ENCODE peak calls at places on chromosomes 4 and X, in eight cellular contexts. D is GM04504; A is activated CD8-positive, alpha-beta memory T cell treated with anti-CD3 and anti-CD28 coated beads for 4 hours; M is activated naive CD8-positive, alpha-beta T cell treated with anti-CD3 and anti-CD28 coated beads, Interleukin-2, amount 50 U/mL, for 24 hours; P is fibroblast of pulmonary artery; N is lung; Y is midbrain; O is effector CD8-positive, alpha-beta T cell. B is an unnamed sample.

GRCh38 chrX:19563746-19564145 is 48.4 kb upstream of the MAP3K15 start:
- DNase-seq in O (no peak), N (no peak), P (no peak), M (no peak), A (no peak), D (no peak), Y (no peak), B (no peak)

GRCh38 chr4:137378393-137379290 is 153.7 kb downstream of the PCDH18 start:
- DNase-seq in O (no peak), M (no peak), D (no peak), P (no peak), A (no peak), N (no peak), Y (no peak), B (no peak)

GRCh38 chr4:8846046-8846720 is 25.5 kb downstream of the HMX1 start:
- DNase-seq in O (no peak), P (no peak), A (no peak), N (no peak), M (no peak), D (no peak), Y (no peak), B (no peak)

GRCh38 chrX:1725472-1725871 is 110.6 kb downstream of the ASMT start:
- DNase-seq in Y (no peak), O (no peak), P (no peak), M (no peak), N (no peak), A (no peak), D (no peak), B (no peak)

GRCh38 chr4:110119880-110120279 is 78.5 kb downstream of the ELOVL6 start:
- DNase-seq in O (no peak), D (peak), P (peak), Y (no peak), N (no peak), A (no peak), M (no peak), B (no peak)

GRCh38 chr4:8580321-8581093 is at the start of gene GPR78:
- DNase-seq in Y (no peak), M (peak), P (peak), D (no peak), O (no peak), A (no peak), N (no peak), B (no peak)

GRCh38 chr4:162115323-162115722 is 48.5 kb downstream of the FSTL5 start:
- DNase-seq in O (no peak), A (no peak), D (no peak), Y (no peak), P (no peak), M (no peak), N (no peak), B (no peak)

GRCh38 chrX:10197597-10198210 is 40.9 kb downstream of the CLCN4 start:
- DNase-seq in M (no peak), A (no peak), P (peak), Y (no peak), O (no peak), N (no peak), D (no peak), B (no peak)

GRCh38 chr4:10808591-10808990 is 124.0 kb upstream of the CLNK start:
- DNase-seq in N (peak), Y (peak), A (no peak), O (no peak), P (peak), M (no peak), D (no peak), B (no peak)

GRCh38 chr4:48681856-48682255 is 98.2 kb downstream of the FRYL start:
- DNase-seq in P (peak), A (no peak), M (no peak), D (no peak), O (no peak), N (no peak), Y (no peak), B (peak)

GRCh38 chr4:176303938-176304337 is 15.8 kb upstream of the SPCS3 start:
- DNase-seq in N (no peak), Y (no peak), D (no peak), A (no peak), M (no peak), O (no peak), P (no peak), B (no peak)

GRCh38 chrX:122906726-122907125 is 277.4 kb upstream of the GRIA3 start:
- DNase-seq in P (no peak), Y (no peak), A (no peak), N (no peak), M (no peak), O (no peak), D (no peak), B (no peak)

GRCh38 chr4:122450847-122451246 is 5.7 kb downstream of the IL2 start:
- DNase-seq in D (peak), N (no peak), Y (no peak), P (peak), M (peak), O (no peak), A (peak), B (no peak)

GRCh38 chr4:130233377-130234047 is 1137.6 kb downstream of the C4orf33 start:
- DNase-seq in D (no peak), Y (no peak), O (no peak), M (no peak), N (no peak), P (peak), A (no peak), B (no peak)

GRCh38 chr4:3176625-3177229 is 72.2 kb upstream of the MSANTD1 start:
- DNase-seq in A (no peak), P (no peak), N (no peak), Y (no peak), O (no peak), D (no peak), M (no peak), B (no peak)

GRCh38 chrX:46444011-46444410 is 101.2 kb downstream of the ZNF674 start:
- DNase-seq in O (no peak), A (no peak), N (no peak), M (peak), D (peak), P (peak), Y (no peak), B (peak)

GRCh38 chr4:142549726-142550463 is 296.2 kb downstream of the INPP4B start:
- DNase-seq in M (no peak), D (peak), P (peak), Y (no peak), N (no peak), A (no peak), O (no peak), B (no peak)

GRCh38 chrX:353566-354535 is 32.9 kb downstream of the PPP2R3B start:
- DNase-seq in N (no peak), M (no peak), Y (no peak), P (no peak), O (no peak), A (no peak), D (no peak), B (no peak)